ENCODE peak calls at places on chromosome 21, in eight cellular contexts. One of them, this sample, is unnamed.

GRCh38 chr21:15752763-15753407 is 23.1 kb downstream of the USP25 start:
- DNase-seq in stimulated activated effector memory CD8-positive, alpha-beta T cell treated with anti-CD3 and anti-CD28 coated beads, Interleukin-12 subunit alpha, Interleukin-12 subunit beta, amount 100 ng/mL, for 72 hours: no peak
- DNase-seq in trophoblast cell: peak; percentile 70
- DNase-seq in ACHN: no peak
- DNase-seq in neuronal stem cell: no peak
- DNase-seq in stimulated activated CD8-positive, alpha-beta memory T cell treated with anti-CD3 and anti-CD28 coated beads, Interleukin-4, amount 100 ng/mL, for 4 hours: no peak
- DNase-seq in T follicular helper cell: no peak
- DNase-seq in NCI-H1092: no peak
- DNase-seq in this sample: no peak

GRCh38 chr21:44510508-44511218 is 29.3 kb downstream of the KRTAP10-1 start:
- DNase-seq in stimulated activated effector memory CD8-positive, alpha-beta T cell treated with anti-CD3 and anti-CD28 coated beads, Interleukin-12 subunit alpha, Interleukin-12 subunit beta, amount 100 ng/mL, for 72 hours: peak; percentile 85
- DNase-seq in trophoblast cell: peak; percentile 80
- DNase-seq in ACHN: peak; percentile 47
- DNase-seq in neuronal stem cell: peak; percentile 72
- DNase-seq in stimulated activated CD8-positive, alpha-beta memory T cell treated with anti-CD3 and anti-CD28 coated beads, Interleukin-4, amount 100 ng/mL, for 4 hours: peak; percentile 58
- DNase-seq in T follicular helper cell: peak; percentile 79
- DNase-seq in NCI-H1092: peak; percentile 34
- DNase-seq in this sample: peak; percentile 17

GRCh38 chr21:42650033-42650370 is 3.4 kb upstream of the PDE9A start:
- DNase-seq in stimulated activated effector memory CD8-positive, alpha-beta T cell treated with anti-CD3 and anti-CD28 coated beads, Interleukin-12 subunit alpha, Interleukin-12 subunit beta, amount 100 ng/mL, for 72 hours: no peak
- DNase-seq in trophoblast cell: no peak
- DNase-seq in ACHN: no peak
- DNase-seq in neuronal stem cell: no peak
- DNase-seq in stimulated activated CD8-positive, alpha-beta memory T cell treated with anti-CD3 and anti-CD28 coated beads, Interleukin-4, amount 100 ng/mL, for 4 hours: no peak
- DNase-seq in T follicular helper cell: no peak
- DNase-seq in NCI-H1092: no peak
- DNase-seq in this sample: no peak

GRCh38 chr21:25186278-25186677 is 421.0 kb downstream of the MRPL39 start:
- DNase-seq in stimulated activated effector memory CD8-positive, alpha-beta T cell treated with anti-CD3 and anti-CD28 coated beads, Interleukin-12 subunit alpha, Interleukin-12 subunit beta, amount 100 ng/mL, for 72 hours: no peak
- DNase-seq in trophoblast cell: no peak
- DNase-seq in ACHN: no peak
- DNase-seq in neuronal stem cell: no peak
- DNase-seq in stimulated activated CD8-positive, alpha-beta memory T cell treated with anti-CD3 and anti-CD28 coated beads, Interleukin-4, amount 100 ng/mL, for 4 hours: no peak
- DNase-seq in T follicular helper cell: no peak
- DNase-seq in NCI-H1092: no peak
- DNase-seq in this sample: peak; percentile 47

GRCh38 chr21:26169611-26170470 is 729 bp downstream of the APP start:
- DNase-seq in stimulated activated effector memory CD8-positive, alpha-beta T cell treated with anti-CD3 and anti-CD28 coated beads, Interleukin-12 subunit alpha, Interleukin-12 subunit beta, amount 100 ng/mL, for 72 hours: peak; percentile 9
- DNase-seq in trophoblast cell: peak; percentile 63
- DNase-seq in ACHN: peak; percentile 66
- DNase-seq in neuronal stem cell: peak; percentile 58
- DNase-seq in stimulated activated CD8-positive, alpha-beta memory T cell treated with anti-CD3 and anti-CD28 coated beads, Interleukin-4, amount 100 ng/mL, for 4 hours: no peak
- DNase-seq in T follicular helper cell: peak; percentile 7
- DNase-seq in NCI-H1092: peak; percentile 67
- DNase-seq in this sample: peak; percentile 73

GRCh38 chr21:42781150-42781980 is 98.0 kb downstream of the WDR4 start:
- DNase-seq in stimulated activated effector memory CD8-positive, alpha-beta T cell treated with anti-CD3 and anti-CD28 coated beads, Interleukin-12 subunit alpha, Interleukin-12 subunit beta, amount 100 ng/mL, for 72 hours: no peak
- DNase-seq in trophoblast cell: peak; percentile 23
- DNase-seq in ACHN: peak; percentile 1
- DNase-seq in neuronal stem cell: no peak
- DNase-seq in stimulated activated CD8-positive, alpha-beta memory T cell treated with anti-CD3 and anti-CD28 coated beads, Interleukin-4, amount 100 ng/mL, for 4 hours: no peak
- DNase-seq in T follicular helper cell: no peak
- DNase-seq in NCI-H1092: no peak
- DNase-seq in this sample: no peak

GRCh38 chr21:31945576-31945975 is 72.8 kb downstream of the HUNK start:
- DNase-seq in stimulated activated effector memory CD8-positive, alpha-beta T cell treated with anti-CD3 and anti-CD28 coated beads, Interleukin-12 subunit alpha, Interleukin-12 subunit beta, amount 100 ng/mL, for 72 hours: no peak
- DNase-seq in trophoblast cell: peak; percentile 19
- DNase-seq in ACHN: no peak
- DNase-seq in neuronal stem cell: no peak
- DNase-seq in stimulated activated CD8-positive, alpha-beta memory T cell treated with anti-CD3 and anti-CD28 coated beads, Interleukin-4, amount 100 ng/mL, for 4 hours: no peak
- DNase-seq in T follicular helper cell: no peak
- DNase-seq in NCI-H1092: no peak
- DNase-seq in this sample: peak; percentile 65

GRCh38 chr21:40731206-40731605 is 115.8 kb downstream of the DSCAM start:
- DNase-seq in stimulated activated effector memory CD8-positive, alpha-beta T cell treated with anti-CD3 and anti-CD28 coated beads, Interleukin-12 subunit alpha, Interleukin-12 subunit beta, amount 100 ng/mL, for 72 hours: no peak
- DNase-seq in trophoblast cell: peak; percentile 76
- DNase-seq in ACHN: no peak
- DNase-seq in neuronal stem cell: no peak
- DNase-seq in stimulated activated CD8-positive, alpha-beta memory T cell treated with anti-CD3 and anti-CD28 coated beads, Interleukin-4, amount 100 ng/mL, for 4 hours: no peak
- DNase-seq in T follicular helper cell: no peak
- DNase-seq in NCI-H1092: no peak
- DNase-seq in this sample: no peak

GRCh38 chr21:45323487-45324380 is 36.0 kb upstream of the POFUT2 start:
- DNase-seq in stimulated activated effector memory CD8-positive, alpha-beta T cell treated with anti-CD3 and anti-CD28 coated beads, Interleukin-12 subunit alpha, Interleukin-12 subunit beta, amount 100 ng/mL, for 72 hours: no peak
- DNase-seq in trophoblast cell: no peak
- DNase-seq in ACHN: peak; percentile 22
- DNase-seq in neuronal stem cell: no peak
- DNase-seq in stimulated activated CD8-positive, alpha-beta memory T cell treated with anti-CD3 and anti-CD28 coated beads, Interleukin-4, amount 100 ng/mL, for 4 hours: no peak
- DNase-seq in T follicular helper cell: no peak
- DNase-seq in NCI-H1092: no peak
- DNase-seq in this sample: peak; percentile 75

This sample was measured in fibroblast of lung.